ENCODE peak calls at places on chromosomes 5 and 9, in five cellular contexts. W, F, Q, O and Z are unnamed samples.

GRCh38 chr5:111394580-111394979 is 117.8 kb downstream of the STARD4 start:
- DNase-seq in Q (peak), O (no peak), W (peak), F (peak), Z (no peak)

GRCh38 chr9:125600194-125600593 is 106.8 kb downstream of the MAPKAP1 start:
- DNase-seq in W (peak), O (no peak), Q (no peak), F (no peak), Z (no peak)

GRCh38 chr5:35420200-35420599 is 189.9 kb upstream of the PRLR start:
- DNase-seq in O (no peak), F (no peak), Q (no peak), W (no peak), Z (no peak)

GRCh38 chr9:22079873-22080341 is 70.8 kb upstream of the CDKN2B start:
- DNase-seq in O (no peak), Q (no peak), W (peak), F (peak), Z (peak)

GRCh38 chr5:61362796-61363364 is 30.8 kb downstream of the ZSWIM6 start:
- DNase-seq in Q (no peak), W (peak), O (no peak), F (peak), Z (no peak)

GRCh38 chr9:12696931-12697622 is 3.9 kb downstream of the TYRP1 start:
- DNase-seq in O (no peak), F (peak), Q (no peak), W (no peak), Z (no peak)

GRCh38 chr9:131976157-131976740 is 103.4 kb downstream of the MED27 start:
- DNase-seq in F (no peak), Q (no peak), W (no peak), O (no peak), Z (no peak)

GRCh38 chr9:3903273-3903672 is 377.5 kb upstream of the RFX3 start:
- DNase-seq in W (no peak), Q (no peak), O (no peak), F (no peak), Z (no peak)

GRCh38 chr5:3381206-3381825 is 214.3 kb upstream of the IRX1 start:
- DNase-seq in W (no peak), F (no peak), Q (no peak), O (no peak), Z (no peak)

GRCh38 chr5:121702783-121703182 is 148.9 kb upstream of the FTMT start:
- DNase-seq in W (no peak), O (no peak), F (no peak), Q (no peak), Z (no peak)

GRCh38 chr5:14463629-14464028 is 118.0 kb upstream of the OTULINL start:
- DNase-seq in F (peak), W (peak), O (no peak), Q (peak), Z (no peak)

GRCh38 chr5:158855510-158855909 is 244.2 kb downstream of the EBF1 start:
- DNase-seq in F (no peak), W (no peak), O (no peak), Q (no peak), Z (no peak)

GRCh38 chr5:17079562-17079961 is 137.9 kb upstream of the BASP1 start:
- DNase-seq in O (no peak), F (peak), W (no peak), Q (peak), Z (no peak)
- H2AFZ ChIP-seq in O (no peak), F (no peak), W (no peak), Q (no peak), Z (no peak)

GRCh38 chr9:88818495-88819201 is 172.6 kb upstream of the S1PR3 start:
- DNase-seq in F (peak), O (no peak), Q (peak), W (peak), Z (no peak)
- H3K27ac ChIP-seq in F (no peak), O (no peak), Q (no peak), W (peak), Z (no peak)

GRCh38 chr5:151062405-151063135 is 18.3 kb downstream of the TNIP1 start:
- DNase-seq in F (no peak), W (no peak), O (no peak), Q (no peak), Z (no peak)

GRCh38 chr5:151064916-151065499 is 15.8 kb downstream of the TNIP1 start:
- DNase-seq in F (no peak), W (no peak), Q (no peak), O (no peak), Z (no peak)

GRCh38 chr5:151063590-151063989 is 17.2 kb downstream of the TNIP1 start:
- DNase-seq in O (no peak), Q (no peak), W (no peak), F (peak), Z (no peak)

GRCh38 chr5:151060742-151061141 is 20.1 kb downstream of the TNIP1 start:
- DNase-seq in Q (no peak), O (no peak), F (no peak), W (no peak), Z (no peak)

DNA sequence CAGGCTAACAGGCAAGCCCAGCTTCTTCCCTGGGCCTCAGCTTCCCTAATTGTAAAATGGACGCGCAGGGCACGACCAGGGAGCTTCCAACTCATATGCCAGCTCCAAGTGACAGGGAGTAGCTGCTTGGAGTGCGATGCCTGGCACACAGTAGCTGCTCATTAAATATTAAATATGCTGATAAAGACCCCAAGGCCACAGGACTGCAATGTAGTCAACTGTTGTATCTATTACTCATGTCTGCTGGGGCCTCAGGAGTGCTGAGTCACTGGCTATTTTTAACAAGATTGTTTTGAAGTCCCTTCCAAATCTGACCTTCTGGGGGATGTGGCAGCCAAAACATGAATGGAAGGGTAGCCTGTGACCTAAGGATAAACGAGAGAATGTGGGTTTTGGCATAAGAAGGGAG is 17.7 kb downstream of the TNIP1 start:
- DNase-seq in F (peak), W (peak), Q (peak), O (no peak), Z (no peak)
- H2AFZ ChIP-seq in F (no peak), W (no peak), Q (no peak), O (no peak), Z (no peak)

DNA sequence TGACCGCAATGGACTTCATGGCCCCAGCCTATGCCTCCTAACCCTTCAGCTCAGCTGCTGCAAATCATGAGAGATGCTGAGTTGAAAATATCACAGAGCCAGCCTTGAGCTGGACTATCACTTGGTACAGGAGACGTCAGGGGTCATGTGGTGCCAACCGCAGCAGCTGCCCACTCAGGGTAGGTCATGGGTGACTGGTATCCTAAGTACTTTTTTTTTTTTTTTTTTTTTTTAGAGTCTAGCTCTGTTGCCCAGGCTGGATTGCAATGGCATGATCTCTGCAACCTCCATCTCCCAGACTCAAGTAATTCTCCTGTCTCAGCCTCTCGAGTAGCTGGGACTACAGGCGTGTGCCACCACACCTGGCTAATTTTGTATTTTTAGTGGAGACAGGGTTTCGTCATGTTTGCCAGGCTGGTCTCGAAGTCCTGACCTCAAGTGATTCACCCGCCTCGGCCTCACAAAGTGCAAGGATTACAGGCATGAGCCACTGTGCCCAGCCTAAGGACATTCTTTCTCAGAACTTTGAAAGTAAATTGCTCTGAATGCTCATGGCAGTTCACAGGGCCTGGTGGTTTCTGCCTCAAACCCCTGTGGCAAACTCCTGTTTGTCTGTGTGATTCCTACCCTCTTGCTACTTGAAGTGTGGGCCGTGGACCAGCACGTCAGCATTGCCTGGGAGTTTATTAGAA is 21.3 kb downstream of the WWC1 start:
- DNase-seq in Q (no peak), W (no peak), O (no peak), F (no peak), Z (no peak)
- H3K27ac ChIP-seq in Q (no peak), W (no peak), O (no peak), F (no peak), Z (no peak)

GRCh38 chr9:28155671-28156070 is 582.4 kb upstream of the C9orf72 start:
- DNase-seq in F (no peak), W (no peak), Q (peak), O (no peak), Z (no peak)

GRCh38 chr9:28155067-28155466 is 581.8 kb upstream of the C9orf72 start:
- DNase-seq in W (no peak), O (no peak), F (no peak), Q (peak), Z (no peak)

GRCh38 chr9:28163619-28164018 is 590.3 kb upstream of the C9orf72 start:
- DNase-seq in W (no peak), Q (no peak), O (no peak), F (no peak), Z (no peak)

DNA sequence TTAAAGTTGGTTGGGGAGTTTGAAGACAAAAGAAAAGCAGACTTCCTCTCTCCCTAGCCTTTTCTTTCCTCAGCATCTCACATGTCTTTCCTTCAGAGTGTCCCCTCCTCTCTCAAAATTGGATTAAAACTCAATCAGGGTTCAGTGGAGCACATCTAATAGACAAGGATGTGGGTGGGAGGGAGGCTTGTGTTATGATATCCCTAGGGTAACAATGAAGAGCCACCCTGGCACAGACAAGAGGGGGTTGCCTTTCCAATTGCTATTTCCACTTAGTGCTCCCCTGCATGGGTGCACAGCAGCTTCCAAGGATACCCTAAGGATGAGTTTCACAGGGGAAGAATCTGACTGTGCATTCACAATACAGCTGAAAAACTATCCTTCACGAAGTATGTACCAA is 585.2 kb upstream of the C9orf72 start:
- DNase-seq in Q (no peak), F (no peak), O (no peak), W (no peak), Z (no peak)
- H2AFZ ChIP-seq in Q (no peak), F (no peak), O (no peak), W (no peak), Z (no peak)

DNA sequence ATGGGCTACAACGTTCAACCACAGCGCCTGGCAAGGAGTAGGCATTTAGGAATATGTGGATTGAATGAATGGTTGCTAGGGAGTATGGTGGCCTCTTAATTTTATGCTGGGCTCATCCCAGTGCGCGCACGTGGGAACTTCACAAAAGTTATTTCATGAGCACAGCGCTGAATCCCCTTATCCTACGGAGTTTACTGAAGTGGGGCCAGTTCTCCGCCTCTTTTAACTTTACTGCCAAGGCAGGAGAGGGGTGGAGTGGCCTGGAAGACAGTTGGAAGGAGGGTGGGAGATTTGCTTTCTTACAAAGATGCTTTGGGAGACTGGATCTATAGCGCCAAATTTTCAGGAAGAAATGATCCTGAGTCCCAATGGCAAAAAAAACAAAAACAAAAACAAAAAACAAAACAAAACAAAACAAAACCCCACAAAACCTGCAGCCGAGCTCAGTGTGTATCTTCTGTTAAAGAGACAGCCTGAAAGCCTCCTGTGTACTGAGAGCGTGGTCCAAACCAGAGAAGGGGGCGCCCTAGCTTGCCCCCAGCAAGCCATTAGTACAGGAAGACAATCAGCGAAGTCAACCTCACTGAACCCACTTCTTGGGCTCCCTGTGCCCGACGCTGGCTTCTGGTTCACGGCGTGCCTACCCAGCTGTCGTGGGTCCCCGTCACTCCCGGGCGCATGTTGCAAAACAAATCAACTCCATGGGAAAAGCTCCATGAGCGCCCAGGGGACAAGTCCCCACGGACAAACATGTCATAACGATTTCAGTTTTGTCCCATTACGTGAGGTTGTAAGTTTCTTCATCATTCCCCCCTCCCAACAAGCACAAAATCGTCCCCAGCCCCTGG is 326.7 kb downstream of the SH3GL2 start:
- DNase-seq in W (no peak), F (no peak), O (no peak), Q (no peak), Z (no peak)
- H3K27ac ChIP-seq in W (no peak), F (no peak), O (no peak), Q (no peak), Z (no peak)

GRCh38 chr9:87569008-87569908 is 71.6 kb downstream of the DAPK1 start:
- DNase-seq in Q (peak), O (peak), W (no peak), F (peak), Z (no peak)
- H2AFZ ChIP-seq in Q (no peak), O (peak), W (no peak), F (no peak), Z (no peak)